ENCODE peak calls at places on chromosomes 6 and 20, in four cellular contexts. G is central memory CD4-positive, alpha-beta T cell; Q is activated T-cell treated with anti-CD3 and anti-CD28 coated beads, Interleukin-2, amount 50 U/mL, for 72 hours; Z is GM20000. T is an unnamed sample.

GRCh38 chr20:6940052-6940451 is 172.6 kb downstream of the BMP2 start:
- DNase-seq in G (no peak), Q (no peak), Z (no peak), T (no peak)

GRCh38 chr6:29941476-29941875 is 856 bp upstream of the HLA-A start:
- DNase-seq in G (no peak), Q (no peak), Z (no peak), T (no peak)

GRCh38 chr6:153024401-153025017 is 22.0 kb upstream of the MTRF1L start:
- DNase-seq in G (peak; percentile 52), Q (peak; percentile 49), Z (peak; percentile 59), T (no peak)

GRCh38 chr6:150333592-150333954 is 35.2 kb upstream of the IYD start:
- DNase-seq in G (no peak), Q (no peak), Z (no peak), T (no peak)

GRCh38 chr6:119138906-119139541 is 60.6 kb upstream of the FAM184A start:
- DNase-seq in G (no peak), Q (no peak), Z (no peak), T (no peak)

GRCh38 chr6:111995409-111995808 is 58.5 kb upstream of the CCN6 start:
- DNase-seq in G (no peak), Q (no peak), Z (no peak), T (no peak)

GRCh38 chr6:134358320-134358719 is 40.4 kb upstream of the SGK1 start:
- DNase-seq in G (no peak), Q (no peak), Z (no peak), T (no peak)

GRCh38 chr6:79872986-79873385 is 74.4 kb downstream of the ELOVL4 start:
- DNase-seq in G (no peak), Q (no peak), Z (no peak), T (no peak)

GRCh38 chr6:125742024-125742423 is 7.4 kb upstream of the HEY2 start:
- DNase-seq in G (no peak), Q (no peak), Z (no peak), T (no peak)

GRCh38 chr6:22028403-22028802 is 268.4 kb downstream of the PRL start:
- DNase-seq in G (no peak), Q (no peak), Z (no peak), T (no peak)

GRCh38 chr20:63290677-63291472 is 2.1 kb upstream of the COL20A1 start:
- DNase-seq in G (peak; percentile 43), Q (peak; percentile 81), Z (peak; percentile 90), T (peak; percentile 42)

GRCh38 chr20:64260239-64260638 is 4.7 kb downstream of the PCMTD2 start:
- DNase-seq in G (no peak), Q (no peak), Z (no peak), T (no peak)

GRCh38 chr6:37514840-37515239 is 15.1 kb upstream of the CCDC167 start:
- DNase-seq in G (peak; percentile 26), Q (no peak), Z (no peak), T (no peak)

GRCh38 chr6:107293421-107293820 is 165.9 kb downstream of the PDSS2 start:
- DNase-seq in G (no peak), Q (no peak), Z (no peak), T (no peak)

GRCh38 chr6:113856571-113857564 is at the start of gene MARCKS:
- DNase-seq in G (no peak), Q (peak; percentile 62), Z (peak; percentile 90), T (peak; percentile 68)

GRCh38 chr6:105849741-105850140 is 236.4 kb upstream of the PRDM1 start:
- DNase-seq in G (no peak), Q (no peak), Z (no peak), T (no peak)

GRCh38 chr6:53041356-53041755 is 23.8 kb upstream of the FBXO9 start:
- DNase-seq in G (no peak), Q (no peak), Z (no peak), T (no peak)

GRCh38 chr6:136582702-136583471 is 32.7 kb upstream of the MAP7 start:
- DNase-seq in G (no peak), Q (no peak), Z (no peak), T (no peak)

GRCh38 chr6:88945596-88945995 is 17.8 kb downstream of the RNGTT start:
- DNase-seq in G (no peak), Q (no peak), Z (no peak), T (no peak)

GRCh38 chr20:1526310-1526709 is 31.2 kb downstream of the SIRPD start:
- DNase-seq in G (no peak), Q (no peak), Z (no peak), T (no peak)

GRCh38 chr6:101666256-101666655 is 272.7 kb downstream of the GRIK2 start:
- DNase-seq in G (no peak), Q (no peak), Z (no peak), T (no peak)

GRCh38 chr6:151014404-151015150 is 149.1 kb downstream of the MTHFD1L start:
- DNase-seq in G (peak; percentile 34), Q (peak; percentile 65), Z (peak; percentile 52), T (peak; percentile 73)

GRCh38 chr6:44642870-44643522 is 255.5 kb downstream of the CDC5L start:
- DNase-seq in G (no peak), Q (peak; percentile 83), Z (no peak), T (no peak)

GRCh38 chr6:79048611-79049010 is 29.4 kb downstream of the PHIP start:
- DNase-seq in G (no peak), Q (no peak), Z (no peak), T (no peak)

GRCh38 chr20:18839507-18840247 is 26.1 kb downstream of the SCP2D1 start:
- DNase-seq in G (no peak), Q (no peak), Z (no peak), T (no peak)

GRCh38 chr6:16712931-16713484 is 48.3 kb downstream of the ATXN1 start:
- DNase-seq in G (no peak), Q (no peak), Z (no peak), T (peak; percentile 54)

GRCh38 chr6:87820343-87820984 is 118.4 kb upstream of the AKIRIN2 start:
- DNase-seq in G (no peak), Q (no peak), Z (no peak), T (no peak)

GRCh38 chr20:25011261-25011660 is 18.7 kb upstream of the APMAP start:
- DNase-seq in G (no peak), Q (no peak), Z (no peak), T (no peak)

GRCh38 chr6:158174514-158174913 is 6.4 kb downstream of the GTF2H5 start:
- DNase-seq in G (no peak), Q (no peak), Z (no peak), T (no peak)

GRCh38 chr20:63829943-63830820 is 882 bp downstream of the ZBTB46 start:
- DNase-seq in G (no peak), Q (no peak), Z (peak; percentile 76), T (no peak)

GRCh38 chr6:1407499-1407990 is 18.2 kb downstream of the FOXF2 start:
- DNase-seq in G (no peak), Q (no peak), Z (no peak), T (no peak)

GRCh38 chr6:55654445-55654844 is 75.5 kb upstream of the HMGCLL1 start:
- DNase-seq in G (no peak), Q (no peak), Z (no peak), T (no peak)

GRCh38 chr6:99605074-99605726 is 1.4 kb upstream of the PRDM13 start:
- DNase-seq in G (no peak), Q (no peak), Z (peak; percentile 39), T (no peak)